ENCODE peak calls at places on chromosomes 16 and 17, in eight cellular contexts. V is SW 1271, O is HEK293T, J is nucleus accumbens, L is GM13976, E is activated gamma-delta T cell treated with Interleukin-2 at 50 U/mL for 16 hours, C is ovary, D is progenitor cell of endocrine pancreas. F is an unnamed sample.

GRCh38 chr16:78551487-78552085 is 452.1 kb downstream of the WWOX start:
- DNase-seq in V (no peak), E (no peak), D (no peak), C (no peak), O (no peak), J (no peak), L (no peak), F (no peak)

GRCh38 chr16:1420111-1420539 is 422 bp downstream of the UQCC4 start:
- DNase-seq in D (no peak), O (no peak), E (no peak), J (no peak), C (no peak), V (no peak), L (no peak), F (no peak)

GRCh38 chr17:15909481-15909991 is 35.4 kb upstream of the ADORA2B start:
- DNase-seq in L (no peak), D (no peak), E (no peak), V (no peak), C (no peak), O (no peak), J (no peak), F (no peak)

GRCh38 chr17:1786708-1787107 is 24.8 kb downstream of the SERPINF1 start:
- DNase-seq in O (no peak), E (no peak), D (no peak), V (no peak), C (no peak), L (no peak), J (no peak), F (no peak)

GRCh38 chr17:236641-237405 is 55.4 kb upstream of the DOC2B start:
- DNase-seq in E (no peak), O (no peak), D (no peak), L (no peak), C (no peak), J (no peak), V (no peak), F (no peak)

GRCh38 chr16:621526-622105 is 9.2 kb upstream of the WFIKKN1 start:
- DNase-seq in D (no peak), E (no peak), O (no peak), J (no peak), V (no peak), C (no peak), L (no peak), F (no peak)

GRCh38 chr16:80804061-80804450 is 342 bp downstream of the CDYL2 start:
- DNase-seq in C (peak; percentile 39), V (peak; percentile 11), O (no peak), L (peak; percentile 62), E (peak; percentile 51), J (no peak), D (no peak), F (no peak)

GRCh38 chr17:21286066-21286770 is 1.7 kb downstream of the MAP2K3 start:
- DNase-seq in L (peak; percentile 43), O (peak; percentile 64), E (no peak), J (no peak), D (no peak), V (peak; percentile 93), C (peak; percentile 77), F (no peak)

GRCh38 chr17:78315355-78316114 is 44.3 kb downstream of the SOCS3 start:
- DNase-seq in D (no peak), J (no peak), L (peak; percentile 78), C (peak; percentile 87), E (peak; percentile 12), O (no peak), V (peak; percentile 72), F (no peak)

GRCh38 chr17:49887744-49888360 is 40.0 kb upstream of the TAC4 start:
- DNase-seq in D (no peak), J (no peak), E (no peak), V (no peak), O (no peak), L (no peak), C (no peak), F (no peak)

GRCh38 chr16:89958068-89958467 is 9.5 kb downstream of the DEF8 start:
- DNase-seq in E (no peak), J (no peak), O (peak; percentile 54), D (no peak), V (peak; percentile 41), L (no peak), C (no peak), F (no peak)

GRCh38 chr17:42809250-42809649 is 10.6 kb downstream of the CNTD1 start:
- DNase-seq in O (no peak), V (no peak), C (peak; percentile 60), J (no peak), L (no peak), D (no peak), E (no peak), F (peak; percentile 0)

GRCh38 chr16:1781254-1781653 is 1.1 kb downstream of the SPSB3 start:
- DNase-seq in L (no peak), O (no peak), D (no peak), E (no peak), V (no peak), C (no peak), J (no peak), F (no peak)

GRCh38 chr16:46789499-46790414 is 41.2 kb downstream of the C16orf87 start:
- DNase-seq in J (peak; percentile 71), O (peak; percentile 83), C (peak; percentile 87), E (peak; percentile 71), V (no peak), L (peak; percentile 90), D (peak; percentile 58), F (no peak)

GRCh38 chr17:30824002-30824355 is 513 bp downstream of the CRLF3 start:
- DNase-seq in L (peak; percentile 40), V (no peak), O (peak; percentile 12), D (no peak), C (peak; percentile 37), J (no peak), E (no peak), F (no peak)

GRCh38 chr17:31579265-31579664 is 187.8 kb downstream of the RAB11FIP4 start:
- DNase-seq in J (no peak), D (no peak), V (no peak), L (no peak), C (no peak), O (no peak), E (no peak), F (no peak)

GRCh38 chr17:82437325-82437668 is 13.3 kb downstream of the CYBC1 start:
- DNase-seq in D (no peak), E (no peak), J (no peak), O (no peak), L (no peak), V (no peak), C (peak; percentile 25), F (no peak)

GRCh38 chr17:43532581-43532980 is 13.6 kb downstream of the ETV4 start:
- DNase-seq in O (no peak), L (no peak), V (no peak), E (no peak), J (no peak), D (no peak), C (no peak), F (no peak)

GRCh38 chr17:79086609-79087427 is 12.2 kb downstream of the ENGASE start:
- DNase-seq in E (no peak), L (no peak), J (no peak), D (no peak), V (no peak), O (no peak), C (no peak), F (no peak)

GRCh38 chr17:77319211-77320031 is 178.7 kb downstream of the SEC14L1 start:
- DNase-seq in O (peak; percentile 67), J (peak; percentile 16), C (peak; percentile 69), V (peak; percentile 81), D (no peak), E (no peak), L (peak; percentile 84), F (no peak)

GRCh38 chr17:71461504-71462197 is 659.2 kb upstream of the SOX9 start:
- DNase-seq in O (no peak), C (no peak), V (no peak), E (no peak), D (no peak), L (no peak), J (no peak), F (no peak)

GRCh38 chr17:44095647-44096496 is 25.3 kb downstream of the G6PC3 start:
- DNase-seq in V (peak; percentile 89), L (peak; percentile 61), D (peak; percentile 52), O (peak; percentile 70), E (no peak), J (peak; percentile 37), C (peak; percentile 80), F (no peak)

GRCh38 chr16:68778551-68779231 is 41.6 kb downstream of the CDH1 start:
- DNase-seq in J (no peak), E (no peak), C (no peak), V (no peak), L (no peak), D (no peak), O (no peak), F (no peak)

GRCh38 chr16:19844945-19845641 is 39.6 kb downstream of the GPRC5B start:
- DNase-seq in C (no peak), D (no peak), J (peak; percentile 25), L (no peak), V (no peak), O (no peak), E (no peak), F (no peak)

GRCh38 chr16:86931410-86931941 is 353.1 kb downstream of the FOXL1 start:
- DNase-seq in O (no peak), E (no peak), V (no peak), D (no peak), L (no peak), C (peak; percentile 22), J (no peak), F (no peak)

GRCh38 chr16:17483266-17483864 is 12.6 kb upstream of the XYLT1 start:
- DNase-seq in D (no peak), V (no peak), L (no peak), J (no peak), C (no peak), O (no peak), E (no peak), F (no peak)

GRCh38 chr17:78925662-78926555 is 722 bp upstream of the TIMP2 start:
- DNase-seq in E (no peak), V (peak; percentile 41), J (peak; percentile 66), D (no peak), O (peak; percentile 41), C (peak; percentile 87), L (no peak), F (no peak)

GRCh38 chr16:22386976-22387375 is 12.6 kb upstream of the CDR2 start:
- DNase-seq in V (peak; percentile 55), O (peak; percentile 17), E (no peak), J (no peak), D (no peak), C (no peak), L (no peak), F (no peak)

GRCh38 chr16:85586360-85587145 is 26.6 kb upstream of the GSE1 start:
- DNase-seq in O (no peak), D (no peak), V (no peak), J (no peak), L (no peak), C (no peak), E (no peak), F (no peak)

GRCh38 chr17:38583176-38583575 is 22.6 kb downstream of the SRCIN1 start:
- DNase-seq in O (no peak), L (no peak), E (no peak), D (no peak), C (no peak), V (no peak), J (no peak), F (no peak)

F was measured in cerebellar nuclear complex.